ENCODE peak calls at places on chromosome 10, in four cellular contexts. One of them, this sample, is unnamed.

GRCh38 chr10:130411496-130412070 is 275.4 kb downstream of the GLRX3 start:
- DNase-seq in A549: no peak
- DNase-seq in gastrocnemius medialis: no peak
- DNase-seq in astrocyte of the spinal cord: no peak
- DNase-seq in this sample: no peak

GRCh38 chr10:117646718-117647117 is 104.2 kb downstream of the EMX2 start:
- DNase-seq in A549: no peak
- DNase-seq in gastrocnemius medialis: no peak
- DNase-seq in astrocyte of the spinal cord: no peak
- DNase-seq in this sample: no peak

GRCh38 chr10:86688398-86688921 is 20.1 kb downstream of the LDB3 start:
- DNase-seq in A549: peak
- DNase-seq in gastrocnemius medialis: peak
- DNase-seq in astrocyte of the spinal cord: peak
- DNase-seq in this sample: peak

GRCh38 chr10:4059471-4060138 is 274.6 kb upstream of the KLF6 start:
- DNase-seq in A549: no peak
- DNase-seq in gastrocnemius medialis: no peak
- DNase-seq in astrocyte of the spinal cord: no peak
- DNase-seq in this sample: no peak

GRCh38 chr10:4051011-4051407 is 266.0 kb upstream of the KLF6 start:
- DNase-seq in A549: no peak
- DNase-seq in gastrocnemius medialis: peak
- DNase-seq in astrocyte of the spinal cord: peak
- DNase-seq in this sample: no peak

GRCh38 chr10:34018129-34018528 is 683.7 kb upstream of the NRP1 start:
- DNase-seq in A549: peak
- DNase-seq in gastrocnemius medialis: no peak
- DNase-seq in astrocyte of the spinal cord: no peak
- DNase-seq in this sample: peak

GRCh38 chr10:113111900-113112853 is 162.1 kb downstream of the TCF7L2 start:
- DNase-seq in A549: no peak
- DNase-seq in gastrocnemius medialis: peak
- DNase-seq in astrocyte of the spinal cord: peak
- DNase-seq in this sample: peak

GRCh38 chr10:61456095-61456789 is 3.1 kb upstream of the TMEM26 start:
- DNase-seq in A549: no peak
- DNase-seq in gastrocnemius medialis: no peak
- DNase-seq in astrocyte of the spinal cord: no peak
- DNase-seq in this sample: no peak

GRCh38 chr10:100727808-100728207 is 17.6 kb upstream of the PAX2 start:
- DNase-seq in A549: no peak
- DNase-seq in gastrocnemius medialis: no peak
- DNase-seq in astrocyte of the spinal cord: no peak
- DNase-seq in this sample: no peak

GRCh38 chr10:100730739-100731602 is 14.4 kb upstream of the PAX2 start:
- DNase-seq in A549: peak
- DNase-seq in gastrocnemius medialis: no peak
- DNase-seq in astrocyte of the spinal cord: no peak
- DNase-seq in this sample: no peak

GRCh38 chr10:100731603-100732596 is 13.5 kb upstream of the PAX2 start:
- DNase-seq in A549: no peak
- DNase-seq in gastrocnemius medialis: no peak
- DNase-seq in astrocyte of the spinal cord: no peak
- DNase-seq in this sample: no peak

GRCh38 chr10:100728928-100729876 is 16.2 kb upstream of the PAX2 start:
- DNase-seq in A549: peak
- DNase-seq in gastrocnemius medialis: no peak
- DNase-seq in astrocyte of the spinal cord: no peak
- DNase-seq in this sample: peak

DNA sequence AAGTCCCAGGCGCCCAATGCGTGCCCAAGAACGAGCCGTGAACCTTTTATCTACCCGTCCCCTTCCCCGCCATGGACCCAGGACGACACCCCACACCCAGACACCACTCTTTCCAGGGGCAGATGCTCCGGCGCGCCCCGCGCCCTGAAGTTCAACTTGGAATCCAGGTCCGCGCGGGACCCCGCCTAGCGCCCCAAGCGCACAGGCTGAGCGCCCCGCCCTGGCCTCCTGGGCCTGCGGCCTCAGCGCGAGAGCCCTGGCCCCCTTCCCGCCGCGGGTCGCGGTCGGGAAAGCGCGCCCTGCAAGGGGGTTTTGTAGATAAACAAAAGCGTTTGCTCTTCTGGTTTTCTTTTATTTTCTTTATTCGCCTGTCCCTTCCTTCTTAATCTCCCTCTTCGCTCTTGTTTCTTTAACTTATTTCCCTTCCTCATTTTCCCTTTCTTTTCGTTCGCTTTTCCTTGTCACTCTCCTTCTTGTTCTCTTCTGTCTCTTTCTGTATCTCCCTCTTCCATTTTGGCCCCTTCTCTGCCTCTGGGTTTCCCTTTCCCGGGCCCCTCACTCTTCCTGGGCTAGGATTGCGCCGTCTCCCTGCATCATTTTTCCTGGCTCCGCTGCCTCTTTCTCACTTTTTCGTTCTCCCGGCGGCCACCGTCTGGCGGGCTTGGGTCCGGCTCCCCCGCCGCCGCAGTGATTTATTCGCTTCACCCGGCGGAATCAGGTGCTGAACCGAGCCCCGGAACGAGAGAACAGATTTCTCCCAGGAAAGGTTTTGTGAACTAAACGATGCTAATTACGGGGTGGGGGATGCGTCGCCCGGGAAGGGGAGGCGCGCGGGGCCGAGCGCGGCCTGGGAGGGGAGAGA is 15.3 kb upstream of the PAX2 start:
- DNase-seq in A549: no peak
- DNase-seq in gastrocnemius medialis: no peak
- DNase-seq in astrocyte of the spinal cord: no peak
- DNase-seq in this sample: no peak
- H3K4me3 ChIP-seq in A549: peak
- H3K4me3 ChIP-seq in gastrocnemius medialis: peak
- H3K4me3 ChIP-seq in astrocyte of the spinal cord: no peak
- H3K4me3 ChIP-seq in this sample: no peak

DNA sequence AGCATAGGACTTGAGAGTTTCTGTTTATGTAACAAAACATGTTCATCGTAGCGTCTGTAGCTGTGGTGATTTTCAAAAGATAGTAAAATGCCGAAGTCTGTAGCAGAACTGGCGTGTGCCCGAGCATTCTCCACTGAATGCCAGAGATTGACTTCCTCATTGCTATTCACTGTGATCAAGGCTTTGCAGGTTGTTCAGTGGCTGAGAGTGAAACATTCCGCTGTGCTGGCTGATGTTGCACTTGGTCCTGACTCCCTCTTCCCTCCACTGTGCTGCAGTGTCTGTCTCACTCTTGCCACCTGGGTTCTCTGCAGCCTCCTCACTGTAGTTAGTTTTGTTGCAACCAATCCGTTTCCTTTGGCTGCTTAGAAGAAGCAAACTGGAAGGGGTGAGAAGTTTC is 37.6 kb downstream of the FHIP2A start:
- DNase-seq in A549: no peak
- DNase-seq in gastrocnemius medialis: no peak
- DNase-seq in astrocyte of the spinal cord: no peak
- DNase-seq in this sample: no peak
- TF ChIP-seq CTCF in A549: no peak
- TF ChIP-seq CTCF in gastrocnemius medialis: no peak
- TF ChIP-seq CTCF in astrocyte of the spinal cord: no peak
- TF ChIP-seq CTCF in this sample: no peak

GRCh38 chr10:73732931-73733623 is 11.1 kb upstream of the SEC24C start:
- DNase-seq in A549: no peak
- DNase-seq in gastrocnemius medialis: no peak
- DNase-seq in astrocyte of the spinal cord: no peak
- DNase-seq in this sample: no peak

GRCh38 chr10:73732426-73732825 is 11.7 kb upstream of the SEC24C start:
- DNase-seq in A549: peak
- DNase-seq in gastrocnemius medialis: no peak
- DNase-seq in astrocyte of the spinal cord: no peak
- DNase-seq in this sample: no peak

GRCh38 chr10:73730153-73730906 is 13.8 kb upstream of the SEC24C start:
- DNase-seq in A549: peak
- DNase-seq in gastrocnemius medialis: peak
- DNase-seq in astrocyte of the spinal cord: peak
- DNase-seq in this sample: peak

GRCh38 chr10:73734028-73734720 is 10.0 kb upstream of the SEC24C start:
- DNase-seq in A549: no peak
- DNase-seq in gastrocnemius medialis: no peak
- DNase-seq in astrocyte of the spinal cord: no peak
- DNase-seq in this sample: no peak

GRCh38 chr10:73731588-73732375 is 12.4 kb upstream of the SEC24C start:
- DNase-seq in A549: no peak
- DNase-seq in gastrocnemius medialis: peak
- DNase-seq in astrocyte of the spinal cord: no peak
- DNase-seq in this sample: no peak
- H3K4me3 ChIP-seq in A549: peak
- H3K4me3 ChIP-seq in gastrocnemius medialis: peak
- H3K4me3 ChIP-seq in astrocyte of the spinal cord: no peak
- H3K4me3 ChIP-seq in this sample: no peak

GRCh38 chr10:84715911-84716310 is 387.5 kb downstream of the CCSER2 start:
- DNase-seq in A549: peak
- DNase-seq in gastrocnemius medialis: no peak
- DNase-seq in astrocyte of the spinal cord: peak
- DNase-seq in this sample: peak
- TF ChIP-seq CTCF in A549: peak
- TF ChIP-seq CTCF in gastrocnemius medialis: no peak
- TF ChIP-seq CTCF in astrocyte of the spinal cord: peak
- TF ChIP-seq CTCF in this sample: peak

This sample was measured in epithelial cell of esophagus.